ENCODE peak calls at places on chromosome 3, in six cellular contexts. A, G, W, O, Q and P are unnamed samples.

GRCh38 chr3:152258448-152259302 is 10.1 kb upstream of the MBNL1 start:
- DNase-seq in W (peak), G (peak), A (peak), Q (peak), O (peak), P (peak)

GRCh38 chr3:188212308-188212969 is 58.5 kb downstream of the LPP start:
- DNase-seq in G (no peak), A (peak), O (no peak), W (no peak), Q (no peak), P (no peak)

GRCh38 chr3:143535994-143536784 is 312.1 kb downstream of the SLC9A9 start:
- DNase-seq in O (no peak), W (no peak), Q (no peak), G (no peak), A (no peak), P (no peak)

GRCh38 chr3:125202197-125202596 is 10.4 kb downstream of the SLC12A8 start:
- DNase-seq in Q (no peak), G (no peak), A (peak), W (no peak), O (no peak), P (no peak)

GRCh38 chr3:42129014-42129953 is 38.1 kb downstream of the TRAK1 start:
- DNase-seq in O (peak), G (peak), A (peak), Q (no peak), W (no peak), P (no peak)

GRCh38 chr3:104909188-104909587 is 457.5 kb upstream of the ALCAM start:
- DNase-seq in Q (no peak), W (no peak), G (no peak), O (peak), A (peak), P (no peak)

GRCh38 chr3:128598884-128599664 is 51.5 kb downstream of the RPN1 start:
- DNase-seq in Q (no peak), G (no peak), W (no peak), O (no peak), A (peak), P (no peak)

GRCh38 chr3:186413615-186414415 is 51.8 kb upstream of the DGKG start:
- DNase-seq in A (no peak), Q (peak), G (no peak), O (peak), W (peak), P (peak)

GRCh38 chr3:102106421-102107097 is 257.2 kb downstream of the NFKBIZ start:
- DNase-seq in W (no peak), Q (no peak), O (no peak), G (no peak), A (peak), P (no peak)

GRCh38 chr3:132283440-132283839 is 33.8 kb upstream of the ACP3 start:
- DNase-seq in O (peak), A (no peak), G (no peak), Q (no peak), W (no peak), P (peak)

GRCh38 chr3:123400169-123400568 is 48.7 kb downstream of the ADCY5 start:
- DNase-seq in O (no peak), W (no peak), G (no peak), A (no peak), Q (no peak), P (no peak)

GRCh38 chr3:126124148-126124868 is 40.4 kb upstream of the SLC41A3 start:
- DNase-seq in G (no peak), A (no peak), Q (peak), W (no peak), O (peak), P (no peak)

GRCh38 chr3:187919018-187919417 is 173.8 kb upstream of the BCL6 start:
- DNase-seq in Q (no peak), W (no peak), O (peak), G (no peak), A (no peak), P (no peak)

GRCh38 chr3:35857004-35857403 is 217.7 kb downstream of the ARPP21 start:
- DNase-seq in W (no peak), Q (no peak), O (no peak), A (no peak), G (no peak), P (no peak)

GRCh38 chr3:160968731-160969130 is 136.4 kb downstream of the B3GALNT1 start:
- DNase-seq in W (no peak), O (no peak), G (no peak), Q (no peak), A (peak), P (no peak)

DNA sequence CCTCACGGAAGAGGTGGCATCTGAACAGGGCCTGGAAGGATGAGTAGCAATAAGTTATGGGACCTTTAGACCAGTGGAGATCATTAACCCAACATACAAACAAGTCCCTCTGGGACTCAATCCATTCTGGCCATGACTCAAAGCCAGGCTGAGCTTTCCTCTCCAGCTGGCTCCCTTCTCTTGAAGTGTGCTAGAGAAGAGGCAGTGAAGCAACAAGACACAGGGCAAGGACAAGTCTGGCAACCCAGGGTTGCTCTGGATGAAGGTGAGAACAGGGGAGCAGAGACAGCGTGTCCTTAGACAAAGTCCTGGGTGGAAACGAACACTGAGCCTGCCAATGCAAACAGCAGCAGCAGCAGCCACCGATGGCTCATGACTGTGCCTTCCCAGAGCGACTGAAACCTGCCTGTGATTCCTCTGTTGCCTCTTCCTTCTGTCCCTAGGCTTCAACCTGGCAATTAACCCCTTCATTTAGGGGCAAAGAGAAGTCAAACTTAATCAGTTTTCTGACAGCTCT is 86.8 kb downstream of the BDH1 start:
- DNase-seq in W (no peak), O (peak), A (peak), Q (no peak), G (peak), P (no peak)
- TF ChIP-seq POLR2A in W (no peak), O (no peak), A (no peak), Q (no peak), G (no peak), P (no peak)

DNA sequence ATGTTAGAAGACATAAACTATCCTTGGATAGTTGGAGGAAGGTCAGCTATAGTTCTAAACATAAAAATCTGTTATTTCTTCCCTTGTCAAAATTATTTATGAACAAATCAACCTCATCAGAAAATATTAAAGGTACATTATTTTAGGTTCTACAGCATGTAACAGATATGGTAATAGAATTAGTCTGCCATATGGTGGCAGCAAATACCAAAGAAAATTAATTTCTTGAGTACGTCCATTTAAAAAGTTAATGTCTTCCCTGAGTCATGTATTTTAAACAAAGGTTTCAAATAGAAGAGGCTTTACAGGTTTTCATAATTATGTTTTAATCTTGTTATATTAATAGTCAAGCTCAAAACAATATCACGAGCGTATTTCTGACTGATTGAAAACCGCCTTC is 17.9 kb upstream of the ANKRD28 start:
- DNase-seq in O (no peak), G (no peak), Q (no peak), A (peak), W (no peak), P (no peak)
- TF ChIP-seq CTCF in O (peak), G (peak), Q (peak), A (peak), W (peak), P (no peak)

GRCh38 chr3:98519351-98519750 is 3.4 kb downstream of the CLDND1 start:
- DNase-seq in G (no peak), O (no peak), W (no peak), A (peak), Q (no peak), P (no peak)
- H3K4me3 ChIP-seq in G (no peak), O (no peak), W (no peak), A (no peak), Q (no peak), P (no peak)

DNA sequence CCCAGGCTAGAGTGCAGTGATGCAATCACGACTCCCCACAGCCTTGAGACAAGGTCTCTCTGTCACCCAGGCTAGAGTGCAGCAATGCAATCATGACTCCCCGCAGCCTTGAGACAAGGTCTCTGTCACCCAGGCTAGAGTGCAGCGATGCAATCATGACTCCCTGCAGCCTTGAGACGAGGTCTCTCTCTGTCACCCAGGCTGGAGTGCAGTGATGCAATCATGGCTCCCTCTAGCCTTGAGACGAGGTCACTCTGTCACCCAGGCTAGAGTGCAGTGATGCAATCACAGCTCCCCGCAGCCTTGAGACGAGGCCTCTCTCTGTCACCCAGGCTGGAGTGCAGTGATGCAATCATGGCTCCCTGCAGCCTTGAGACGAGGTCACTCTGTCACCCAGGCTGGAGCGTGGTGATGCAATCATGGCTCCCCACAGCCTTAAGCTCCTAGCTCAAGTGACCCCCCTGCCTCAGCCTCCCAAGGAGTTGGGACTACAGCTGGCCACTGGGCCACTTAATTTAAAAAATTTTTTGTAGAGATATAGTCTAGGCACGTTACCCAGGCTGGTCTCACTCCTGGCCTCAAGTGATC is 26.1 kb downstream of the TFRC start:
- DNase-seq in A (no peak), G (peak), Q (no peak), W (no peak), O (peak), P (no peak)
- TF ChIP-seq POLR2A in A (no peak), G (no peak), Q (no peak), W (no peak), O (no peak), P (no peak)

GRCh38 chr3:37093481-37093880 is 80.9 kb downstream of the LRRFIP2 start:
- DNase-seq in Q (no peak), W (no peak), G (no peak), A (peak), O (no peak), P (no peak)
- TF ChIP-seq CTCF in Q (no peak), W (no peak), G (no peak), A (no peak), O (no peak), P (no peak)